ENCODE peak calls at places on chromosomes 4 and X, in ten cellular contexts. R is amygdala; M is hepatocyte; J is fibroblast of lung; S is stimulated activated CD4-positive, alpha-beta T cell treated with anti-CD3 and anti-CD28 coated beads, Interleukin-4, amount 100 ng/mL, for 24 hours; A is AG09319; I is stimulated activated CD8-positive, alpha-beta memory T cell treated with anti-CD3 and anti-CD28 coated beads, Interleukin-4, amount 100 ng/mL, for 1 hour; O is MG63; Z is HT1080; F is activated CD8-positive, alpha-beta T cell treated with anti-CD3 and anti-CD28 coated beads for 36 hours. G is an unnamed sample.

GRCh38 chr4:105147226-105148151 is 813 bp downstream of the TET2 start:
- DNase-seq in I (no peak), M (peak), R (peak), F (peak), O (peak), A (no peak), S (peak), Z (peak), J (peak), G (peak)

GRCh38 chr4:11312389-11312788 is 116.3 kb downstream of the HS3ST1 start:
- DNase-seq in Z (peak), M (no peak), O (peak), S (no peak), R (no peak), I (no peak), J (peak), F (no peak), A (no peak), G (no peak)

GRCh38 chrX:39065051-39065871 is 264.0 kb downstream of the MID1IP1 start:
- DNase-seq in R (peak), M (no peak), Z (no peak), J (no peak), S (no peak), F (no peak), A (no peak), I (no peak), O (no peak), G (no peak)

GRCh38 chrX:1465261-1466231 is 12.8 kb upstream of the ASMTL start:
- DNase-seq in R (no peak), Z (no peak), O (no peak), M (no peak), S (peak), J (no peak), F (peak), A (no peak), I (no peak), G (no peak)

GRCh38 chr4:54089875-54090274 is 10.1 kb upstream of the GSX2 start:
- DNase-seq in A (no peak), Z (no peak), S (no peak), F (no peak), M (no peak), J (no peak), I (no peak), O (no peak), R (no peak), G (no peak)

GRCh38 chrX:44908838-44909237 is 35.9 kb downstream of the KDM6A start:
- DNase-seq in I (no peak), R (no peak), M (no peak), J (no peak), O (no peak), F (no peak), A (no peak), Z (no peak), S (no peak), G (no peak)

GRCh38 chr4:48329976-48330375 is 11.4 kb upstream of the SLAIN2 start:
- DNase-seq in O (no peak), A (peak), R (no peak), Z (peak), M (no peak), F (no peak), I (no peak), S (no peak), J (peak), G (no peak)

GRCh38 chr4:140237616-140238352 is 83.8 kb upstream of the MAML3 start:
- DNase-seq in A (peak), O (peak), I (no peak), J (peak), R (peak), F (no peak), Z (no peak), M (peak), S (no peak), G (no peak)

GRCh38 chrX:51743179-51743957 is at the start of gene GSPT2:
- DNase-seq in R (peak), J (peak), O (peak), S (peak), I (peak), Z (peak), M (peak), A (peak), F (peak), G (peak)

GRCh38 chrX:154652311-154653047 is 900 bp downstream of the CTAG2 start:
- DNase-seq in F (no peak), I (no peak), R (no peak), S (no peak), M (peak), O (no peak), Z (no peak), J (no peak), A (no peak), G (no peak)

GRCh38 chr4:158314756-158315487 is 104.6 kb downstream of the TMEM144 start:
- DNase-seq in A (peak), F (no peak), Z (peak), J (peak), R (no peak), M (no peak), I (no peak), O (no peak), S (no peak), G (no peak)

GRCh38 chr4:154998284-154998683 is 210.2 kb upstream of the NPY2R start:
- DNase-seq in S (no peak), R (no peak), Z (peak), J (peak), M (peak), F (no peak), I (no peak), O (no peak), A (no peak), G (no peak)

GRCh38 chrX:80648023-80648422 is 161.7 kb downstream of the BRWD3 start:
- DNase-seq in F (no peak), Z (no peak), O (no peak), I (no peak), J (peak), M (peak), A (no peak), S (no peak), R (no peak), G (no peak)

GRCh38 chr4:121677524-121677923 is 19.3 kb downstream of the ANXA5 start:
- DNase-seq in I (no peak), F (no peak), A (no peak), M (no peak), O (no peak), Z (no peak), R (no peak), J (no peak), S (no peak), G (no peak)

GRCh38 chr4:52658671-52659015 is 458 bp downstream of the USP46 start:
- DNase-seq in J (no peak), F (no peak), O (no peak), Z (no peak), R (no peak), M (no peak), I (no peak), S (no peak), A (no peak), G (peak)

GRCh38 chrX:39705299-39705698 is 392.5 kb downstream of the BCOR start:
- DNase-seq in M (peak), I (no peak), F (peak), S (no peak), R (no peak), O (peak), A (peak), J (peak), Z (peak), G (no peak)

GRCh38 chrX:110222497-110223257 is 95.2 kb downstream of the AMMECR1 start:
- DNase-seq in R (no peak), M (no peak), F (no peak), S (no peak), O (no peak), J (no peak), A (no peak), Z (no peak), I (no peak), G (no peak)

GRCh38 chr4:84455697-84456096 is 43.4 kb downstream of the NKX6-1 start:
- DNase-seq in I (no peak), M (no peak), J (no peak), Z (no peak), S (no peak), A (no peak), R (no peak), O (no peak), F (no peak), G (no peak)

GRCh38 chr4:153223418-153223792 is 19.2 kb downstream of the TRIM2 start:
- DNase-seq in S (no peak), M (no peak), O (no peak), Z (no peak), I (no peak), J (peak), F (no peak), A (no peak), R (no peak), G (no peak)

GRCh38 chrX:17860811-17861495 is at the start of gene RAI2:
- DNase-seq in S (no peak), F (peak), Z (no peak), A (no peak), I (no peak), O (no peak), M (peak), R (no peak), J (no peak), G (peak)

GRCh38 chr4:151807220-151807619 is 46.4 kb upstream of the GATB start:
- DNase-seq in R (no peak), F (no peak), A (no peak), O (peak), I (no peak), Z (no peak), J (peak), S (no peak), M (no peak), G (no peak)

GRCh38 chr4:5940470-5941203 is 47.8 kb upstream of the CRMP1 start:
- DNase-seq in M (no peak), R (no peak), Z (peak), I (no peak), J (no peak), S (no peak), A (no peak), F (no peak), O (peak), G (no peak)

GRCh38 chr4:11004818-11005217 is 320.2 kb upstream of the CLNK start:
- DNase-seq in M (no peak), A (no peak), R (no peak), O (no peak), Z (no peak), J (no peak), I (no peak), S (no peak), F (no peak), G (no peak)

GRCh38 chr4:142248946-142249345 is 597.2 kb downstream of the INPP4B start:
- DNase-seq in O (no peak), I (no peak), A (peak), F (no peak), R (no peak), J (peak), Z (peak), S (no peak), M (no peak), G (no peak)

GRCh38 chr4:98688416-98689290 is 30.2 kb upstream of the TSPAN5 start:
- DNase-seq in F (peak), J (peak), O (peak), S (peak), I (no peak), Z (peak), M (no peak), R (no peak), A (no peak), G (no peak)

G was measured in T-helper 2 cell.